ENCODE peak calls at places on chromosome 22, in ten cellular contexts. A is iPS DF 6.9; S is fibroblast of villous mesenchyme; Q is small intestine; O is lower lobe of right lung; E is heart right ventricle; B is Peyer's patch; L is lung; T is cardiac fibroblast; I is CD8-positive, alpha-beta T cell. G is an unnamed sample.

GRCh38 chr22:22558972-22559603 is at the start of gene PRAME:
- DNase-seq in E (peak; percentile 39), S (peak; percentile 23), Q (peak; percentile 45), O (peak; percentile 75), T (peak; percentile 27), L (peak; percentile 42), B (peak; percentile 75), I (peak; percentile 45), A (peak; percentile 39), G (peak; percentile 77)

GRCh38 chr22:44971651-44972362 is 38.0 kb downstream of the PHF21B start:
- DNase-seq in S (no peak), A (no peak), Q (no peak), I (no peak), T (no peak), B (no peak), E (no peak), O (no peak), L (no peak), G (no peak)

GRCh38 chr22:32649515-32650200 is 151.8 kb upstream of the TIMP3 start:
- DNase-seq in I (no peak), B (no peak), Q (no peak), T (no peak), E (no peak), A (no peak), S (peak; percentile 80), L (no peak), O (no peak), G (no peak)

GRCh38 chr22:44583854-44584253 is 85.8 kb upstream of the RTL6 start:
- DNase-seq in L (no peak), B (no peak), O (peak; percentile 42), E (no peak), I (no peak), T (no peak), Q (no peak), A (no peak), S (no peak), G (no peak)

GRCh38 chr22:30602049-30602448 is 4.9 kb upstream of the TCN2 start:
- DNase-seq in I (no peak), O (no peak), T (peak; percentile 61), L (no peak), E (no peak), A (no peak), B (no peak), S (peak; percentile 47), Q (peak; percentile 64), G (no peak)

GRCh38 chr22:30423296-30423958 is 2.1 kb upstream of the MTFP1 start:
- DNase-seq in T (no peak), A (no peak), E (peak; percentile 77), I (no peak), O (peak; percentile 78), B (peak; percentile 32), L (peak; percentile 66), Q (peak; percentile 88), S (no peak), G (no peak)

GRCh38 chr22:23176645-23177027 is 3.7 kb upstream of the BCR start:
- DNase-seq in S (no peak), I (no peak), L (no peak), T (no peak), B (no peak), A (no peak), Q (no peak), E (no peak), O (no peak), G (no peak)

GRCh38 chr22:24146791-24147353 is 34.4 kb upstream of the SUSD2 start:
- DNase-seq in T (peak; percentile 86), A (no peak), I (no peak), S (peak; percentile 92), O (no peak), Q (no peak), L (no peak), B (no peak), E (no peak), G (peak; percentile 78)

GRCh38 chr22:20174785-20175596 is 24.1 kb upstream of the CCDC188 start:
- DNase-seq in T (peak; percentile 42), B (no peak), A (no peak), I (no peak), O (no peak), L (no peak), S (peak; percentile 13), Q (peak; percentile 48), E (no peak), G (no peak)

GRCh38 chr22:19825904-19826618 is 28.6 kb downstream of the GNB1L start:
- DNase-seq in E (no peak), A (no peak), S (no peak), B (no peak), Q (no peak), I (no peak), O (no peak), T (no peak), L (no peak), G (no peak)

DNA sequence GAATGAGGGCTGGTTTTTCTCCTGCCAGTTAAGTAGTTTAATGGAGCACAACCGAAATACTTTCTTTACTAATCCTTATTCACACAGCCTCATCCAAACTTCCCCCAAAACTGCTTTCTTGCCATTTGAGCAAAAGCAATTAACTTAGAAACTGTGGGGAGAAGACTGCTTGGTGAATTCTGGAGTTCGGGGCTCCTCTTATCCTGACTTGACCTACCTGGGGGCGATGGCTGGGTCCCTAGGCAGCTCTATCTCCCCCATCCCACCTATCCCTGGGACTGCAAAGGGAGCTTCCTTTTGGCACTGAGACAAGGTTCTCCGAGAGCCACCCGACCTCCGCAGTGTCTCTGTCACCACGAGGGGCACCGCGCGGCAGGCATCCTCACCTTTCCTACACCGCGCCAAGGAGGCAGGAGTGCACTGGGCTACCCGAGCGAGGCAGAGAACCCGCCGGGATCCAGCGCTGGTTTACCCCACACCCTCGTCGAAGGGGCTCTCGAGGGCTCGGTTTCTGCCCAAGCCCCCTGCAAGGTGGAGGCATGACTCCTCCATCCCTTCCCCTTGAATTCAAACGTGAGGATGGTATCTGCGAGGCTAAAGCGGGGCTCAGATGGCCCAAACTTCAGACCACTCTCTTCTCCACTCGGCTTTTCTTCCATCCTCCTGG is 731 bp downstream of the DESI1 start:
- DNase-seq in Q (peak; percentile 43), A (no peak), E (peak; percentile 32), O (peak; percentile 67), B (peak; percentile 49), L (peak; percentile 35), S (peak; percentile 14), I (peak; percentile 3), T (no peak), G (peak; percentile 78)
- H3K4me3 ChIP-seq in Q (peak overlapping the region; percentile 77), A (peak overlapping the region; percentile 69), E (peak overlapping the region; percentile 81), O (peak overlapping the region; percentile 80), B (peak overlapping the region; percentile 71), L (peak overlapping the region; percentile 69), S (peak overlapping the region; percentile 99), I (peak overlapping the region; percentile 84), T (peak overlapping the region; percentile 96), G (peak overlapping the region; percentile 72)

GRCh38 chr22:45997077-45997774 is 20.3 kb upstream of the WNT7B start:
- DNase-seq in T (peak; percentile 99), Q (peak; percentile 17), S (peak; percentile 98), O (peak; percentile 86), L (peak; percentile 77), B (peak; percentile 52), A (no peak), I (no peak), E (peak; percentile 95), G (peak; percentile 98)
- H3K4me3 ChIP-seq in T (no peak overlapping the region), Q (no peak overlapping the region), S (no peak overlapping the region), O (peak overlapping the region; percentile 17), L (no peak overlapping the region), B (no peak overlapping the region), A (no peak overlapping the region), I (no peak overlapping the region), E (no peak overlapping the region), G (no peak overlapping the region)

DNA sequence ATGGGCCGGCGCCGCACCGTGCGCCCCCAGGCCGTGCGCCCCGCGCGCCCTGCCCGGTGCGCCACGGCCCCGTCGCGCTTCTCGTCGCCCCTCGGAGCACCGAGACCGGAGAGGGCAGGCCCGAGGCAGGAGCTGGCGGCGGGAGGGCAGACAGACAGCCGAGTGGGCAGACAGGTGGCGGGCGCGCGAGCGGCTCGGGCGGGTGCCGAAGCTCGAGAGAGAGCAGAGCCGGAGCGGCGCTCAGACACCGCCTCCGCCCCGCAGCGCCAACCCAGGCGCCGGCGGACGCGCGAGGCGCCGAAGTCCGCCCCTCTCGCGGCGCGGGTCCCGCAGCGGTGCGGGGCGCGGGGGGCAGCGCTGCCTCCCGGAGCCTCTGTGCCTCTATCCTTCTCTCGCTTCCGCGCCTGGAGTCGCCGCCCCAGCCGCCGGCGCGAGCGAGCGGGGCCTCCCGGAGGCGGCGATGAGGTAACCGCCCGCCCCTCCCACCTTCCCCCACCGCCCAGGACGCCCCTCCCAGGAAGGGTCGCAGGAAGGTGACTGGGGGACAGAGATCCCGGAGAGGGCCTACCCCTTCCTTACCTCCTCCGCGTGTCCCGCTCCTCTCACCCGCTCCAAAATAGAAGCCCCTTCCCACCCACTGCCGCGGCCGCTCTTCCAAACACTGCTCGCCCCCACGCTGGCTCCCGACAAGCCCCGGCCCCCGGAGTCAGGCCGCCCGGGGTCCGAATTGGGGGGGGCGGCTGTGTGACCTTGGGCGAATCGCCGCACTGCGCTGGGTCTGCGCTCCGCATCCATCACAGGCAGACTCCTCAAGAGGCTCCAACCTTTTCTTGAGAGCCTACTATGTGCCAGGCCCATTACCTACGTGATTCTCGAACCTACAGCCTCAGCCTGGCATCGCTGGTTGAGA is at the start of gene RASL10A:
- DNase-seq in B (no peak), Q (no peak), O (peak; percentile 45), L (no peak), A (no peak), I (no peak), S (no peak), T (no peak), E (no peak), G (peak; percentile 72)
- H3K4me3 ChIP-seq in B (peak within 1 kb of the TSS; percentile 44), Q (peak within 1 kb of the TSS; percentile 26), O (peak within 1 kb of the TSS; percentile 38), L (peak within 1 kb of the TSS; percentile 14), A (peak within 1 kb of the TSS; percentile 18), I (no peak within 1 kb of the TSS), S (peak within 1 kb of the TSS; percentile 12), T (no peak within 1 kb of the TSS), E (peak within 1 kb of the TSS; percentile 42), G (peak within 1 kb of the TSS; percentile 48)

DNA sequence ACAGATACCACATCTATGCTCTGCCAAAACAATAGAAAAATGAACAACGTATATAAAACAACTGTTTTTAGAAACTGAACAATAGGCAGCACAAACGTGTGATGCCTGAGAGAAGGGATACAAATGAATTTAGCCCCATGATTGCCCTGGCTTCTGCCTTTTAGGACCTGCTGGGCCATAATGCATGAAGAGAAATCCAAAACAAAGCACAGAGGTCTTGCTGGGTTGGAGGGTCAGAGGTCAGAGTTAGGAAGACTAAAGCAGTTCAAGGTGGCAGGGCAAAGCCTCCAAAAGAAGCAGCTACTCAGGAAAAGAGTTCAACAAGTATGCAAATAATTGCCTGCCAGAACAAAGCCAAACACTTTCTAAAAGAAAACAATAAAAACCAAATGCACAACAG is 138.5 kb downstream of the TTC28 start:
- DNase-seq in E (no peak), S (no peak), A (peak; percentile 16), T (no peak), Q (no peak), B (no peak), L (no peak), I (no peak), O (no peak), G (no peak)
- H3K4me3 ChIP-seq in E (no peak overlapping the region), S (no peak overlapping the region), A (no peak overlapping the region), T (no peak overlapping the region), Q (no peak overlapping the region), B (no peak overlapping the region), L (no peak overlapping the region), I (no peak overlapping the region), O (no peak overlapping the region), G (no peak overlapping the region)

GRCh38 chr22:37544955-37545702 is 15.2 kb upstream of the CDC42EP1 start:
- DNase-seq in A (no peak), E (peak; percentile 77), I (peak; percentile 30), B (peak; percentile 48), T (peak; percentile 83), Q (peak; percentile 83), O (peak; percentile 82), L (peak; percentile 85), S (peak; percentile 71), G (peak; percentile 70)
- H3K4me3 ChIP-seq in A (peak overlapping the region; percentile 18), E (peak overlapping the region; percentile 21), I (no peak overlapping the region), B (peak overlapping the region; percentile 17), T (peak overlapping the region; percentile 11), Q (peak overlapping the region; percentile 2), O (peak overlapping the region; percentile 37), L (no peak overlapping the region), S (peak overlapping the region; percentile 51), G (no peak overlapping the region)